ENCODE peak calls at places on chromosomes 11 and 22, in six cellular contexts. Y is upper lobe of right lung; O is GM12865; K is activated T-helper 1 cell treated with anti-CD3 and anti-CD28 coated beads, Interleukin-2, amount 50 U/mL, for 16 hours; Q is WTC11; R is mammary epithelial cell. J is an unnamed sample.

GRCh38 chr11:9565822-9566560 is 7.5 kb upstream of the WEE1 start:
- DNase-seq in Y (no peak), O (peak; percentile 90), K (peak; percentile 42), Q (peak; percentile 19), R (peak; percentile 100), J (peak; percentile 69)

GRCh38 chr22:43060213-43060612 is 29.0 kb downstream of the TTLL1 start:
- DNase-seq in Y (no peak), O (peak; percentile 46), K (peak; percentile 8), Q (peak; percentile 91), R (no peak), J (no peak)

GRCh38 chr22:42906605-42907338 is 49.7 kb upstream of the ARFGAP3 start:
- DNase-seq in Y (no peak), O (no peak), K (no peak), Q (no peak), R (no peak), J (no peak)

GRCh38 chr22:24894998-24895397 is 51.5 kb downstream of the LHFPL7 start:
- DNase-seq in Y (peak; percentile 79), O (peak; percentile 3), K (no peak), Q (peak; percentile 25), R (peak; percentile 39), J (no peak)

GRCh38 chr22:30531651-30532608 is 14.6 kb downstream of the SEC14L6 start:
- DNase-seq in Y (no peak), O (no peak), K (no peak), Q (no peak), R (no peak), J (no peak)

GRCh38 chr11:44633641-44634040 is 68.2 kb downstream of the CD82 start:
- DNase-seq in Y (no peak), O (no peak), K (no peak), Q (no peak), R (no peak), J (no peak)

GRCh38 chr11:64900263-64900678 is 16.7 kb downstream of the ATG2A start:
- DNase-seq in Y (no peak), O (peak; percentile 74), K (peak; percentile 64), Q (no peak), R (peak; percentile 92), J (no peak)

GRCh38 chr11:65809496-65809895 is 22.6 kb downstream of the OVOL1 start:
- DNase-seq in Y (no peak), O (no peak), K (no peak), Q (no peak), R (no peak), J (no peak)

GRCh38 chr11:126007263-126007662 is 55.4 kb downstream of the CDON start:
- DNase-seq in Y (no peak), O (no peak), K (no peak), Q (no peak), R (peak; percentile 55), J (no peak)

GRCh38 chr11:64876226-64876750 is 2.1 kb downstream of the EHD1 start:
- DNase-seq in Y (no peak), O (no peak), K (no peak), Q (no peak), R (no peak), J (no peak)

GRCh38 chr11:120409655-120410054 is 73.4 kb downstream of the ARHGEF12 start:
- DNase-seq in Y (no peak), O (no peak), K (no peak), Q (no peak), R (no peak), J (no peak)

GRCh38 chr22:37400719-37401118 is 26.6 kb downstream of the ELFN2 start:
- DNase-seq in Y (no peak), O (no peak), K (no peak), Q (no peak), R (no peak), J (no peak)

GRCh38 chr11:106311531-106312230 is 234.2 kb downstream of the AASDHPPT start:
- DNase-seq in Y (no peak), O (no peak), K (no peak), Q (no peak), R (no peak), J (no peak)

GRCh38 chr11:9895016-9895415 is 231.1 kb downstream of the SWAP70 start:
- DNase-seq in Y (no peak), O (no peak), K (no peak), Q (no peak), R (peak; percentile 69), J (no peak)

GRCh38 chr22:42169055-42169469 is 38.5 kb upstream of the CYP2D6 start:
- DNase-seq in Y (no peak), O (peak; percentile 88), K (peak; percentile 49), Q (peak; percentile 90), R (peak; percentile 17), J (peak; percentile 77)

GRCh38 chr22:46684706-46685105 is 53.3 kb downstream of the CERK start:
- DNase-seq in Y (no peak), O (peak; percentile 87), K (no peak), Q (no peak), R (no peak), J (no peak)

GRCh38 chr11:2933376-2934056 is 4.3 kb upstream of the PHLDA2 start:
- DNase-seq in Y (peak; percentile 94), O (peak; percentile 58), K (no peak), Q (peak; percentile 14), R (peak; percentile 98), J (peak; percentile 98)

GRCh38 chr11:61917357-61918109 is at the start of gene RAB3IL1:
- DNase-seq in Y (peak; percentile 77), O (no peak), K (no peak), Q (peak; percentile 59), R (no peak), J (no peak)

GRCh38 chr22:35777335-35777975 is 59.8 kb downstream of the APOL5 start:
- DNase-seq in Y (no peak), O (no peak), K (no peak), Q (no peak), R (peak; percentile 57), J (no peak)

GRCh38 chr11:126548576-126549272 is 193.2 kb downstream of the ST3GAL4 start:
- DNase-seq in Y (no peak), O (no peak), K (no peak), Q (no peak), R (no peak), J (no peak)

GRCh38 chr11:46330154-46330886 is 16.9 kb upstream of the DGKZ start:
- DNase-seq in Y (no peak), O (no peak), K (no peak), Q (no peak), R (no peak), J (no peak)

GRCh38 chr11:44564653-44565007 is 833 bp upstream of the CD82 start:
- DNase-seq in Y (peak; percentile 90), O (no peak), K (no peak), Q (no peak), R (peak; percentile 97), J (peak; percentile 92)

GRCh38 chr11:95531116-95531515 is 258.5 kb downstream of the FAM76B start:
- DNase-seq in Y (no peak), O (no peak), K (no peak), Q (no peak), R (no peak), J (no peak)

GRCh38 chr11:116099541-116099940 is 595.3 kb upstream of the CADM1 start:
- DNase-seq in Y (no peak), O (no peak), K (no peak), Q (no peak), R (no peak), J (no peak)

GRCh38 chr11:117570701-117571100 is 226.3 kb downstream of the DSCAML1 start:
- DNase-seq in Y (peak; percentile 60), O (no peak), K (no peak), Q (no peak), R (no peak), J (no peak)